ENCODE peak calls at places on chromosomes 4 and X, in nine cellular contexts. E is fibroblast of mammary gland; F is A549; C is MCF 10A; T is foreskin fibroblast; R is stomach; P is CD4-positive, alpha-beta T cell; O is cardiac muscle cell; Y is tibial nerve. W is an unnamed sample.

GRCh38 chr4:37685726-37686372 is 327 bp downstream of the RELL1 start:
- DNase-seq in T (peak), F (peak), Y (peak), P (peak), R (peak), O (peak), C (peak), E (no peak), W (no peak)

GRCh38 chr4:73674451-73674919 is 54.2 kb upstream of the RASSF6 start:
- DNase-seq in E (peak), R (no peak), C (peak), O (no peak), P (no peak), T (peak), Y (no peak), F (no peak), W (no peak)

GRCh38 chr4:146975535-146975934 is 29.9 kb upstream of the TTC29 start:
- DNase-seq in Y (no peak), T (no peak), F (no peak), P (no peak), O (no peak), E (no peak), R (no peak), C (no peak), W (no peak)

GRCh38 chr4:77922158-77923094 is 59.8 kb downstream of the MRPL1 start:
- DNase-seq in C (peak), P (no peak), T (peak), E (peak), Y (no peak), O (peak), F (no peak), R (no peak), W (no peak)

GRCh38 chr4:114021445-114021844 is 42.0 kb upstream of the ARSJ start:
- DNase-seq in F (no peak), Y (no peak), P (no peak), O (no peak), E (no peak), T (no peak), C (no peak), R (no peak), W (no peak)

GRCh38 chr4:3361896-3362295 is 69.1 kb downstream of the RGS12 start:
- DNase-seq in F (no peak), R (peak), E (no peak), Y (no peak), C (no peak), T (no peak), P (no peak), O (no peak), W (no peak)

GRCh38 chr4:136495076-136495475 is 1037.2 kb downstream of the PCDH18 start:
- DNase-seq in O (no peak), E (no peak), C (no peak), R (no peak), F (no peak), T (no peak), P (no peak), Y (no peak), W (no peak)

GRCh38 chr4:173745765-173746164 is 215.7 kb upstream of the HAND2 start:
- DNase-seq in F (no peak), P (no peak), R (no peak), O (no peak), T (no peak), Y (no peak), C (no peak), E (no peak), W (no peak)

GRCh38 chrX:123738378-123738955 is 5.6 kb upstream of the THOC2 start:
- DNase-seq in P (no peak), O (no peak), R (no peak), F (no peak), T (no peak), Y (no peak), C (no peak), E (no peak), W (no peak)

GRCh38 chrX:19697416-19697815 is 182.1 kb upstream of the MAP3K15 start:
- DNase-seq in R (no peak), E (peak), C (peak), T (no peak), O (no peak), P (no peak), F (peak), Y (no peak), W (no peak)

GRCh38 chr4:46404961-46405360 is 15.0 kb upstream of the GABRA2 start:
- DNase-seq in O (peak), R (no peak), T (no peak), Y (no peak), E (no peak), F (no peak), C (peak), P (no peak), W (no peak)

GRCh38 chr4:145437466-145437865 is 44.2 kb upstream of the SMAD1 start:
- DNase-seq in Y (no peak), R (no peak), P (no peak), F (no peak), T (no peak), O (no peak), E (no peak), C (no peak), W (no peak)

GRCh38 chrX:34119122-34119521 is 13.0 kb downstream of the FAM47A start:
- DNase-seq in T (no peak), F (no peak), Y (no peak), C (no peak), R (no peak), O (no peak), P (no peak), E (no peak), W (no peak)

GRCh38 chrX:141724186-141724585 is 25.6 kb upstream of the SPANXD start:
- DNase-seq in T (no peak), E (no peak), F (no peak), P (no peak), R (no peak), C (no peak), O (no peak), Y (no peak), W (no peak)

GRCh38 chr4:27115221-27115620 is 254.6 kb downstream of the STIM2 start:
- DNase-seq in O (no peak), C (no peak), F (no peak), R (no peak), T (no peak), P (no peak), Y (no peak), E (no peak), W (no peak)

GRCh38 chrX:11480626-11481025 is 185.1 kb downstream of the ARHGAP6 start:
- DNase-seq in R (no peak), C (no peak), E (peak), T (no peak), F (no peak), O (peak), Y (no peak), P (no peak), W (no peak)

GRCh38 chrX:1592128-1592862 is 891 bp downstream of the AKAP17A start:
- DNase-seq in R (peak), C (peak), T (peak), P (no peak), F (no peak), O (peak), E (peak), Y (no peak), W (peak)

GRCh38 chr4:143232277-143232676 is 47.6 kb downstream of the USP38 start:
- DNase-seq in O (no peak), T (no peak), P (no peak), Y (no peak), R (no peak), E (no peak), C (no peak), F (no peak), W (no peak)

GRCh38 chrX:106903291-106903820 is at the start of gene RIPPLY1:
- DNase-seq in R (no peak), T (no peak), P (no peak), C (no peak), F (no peak), Y (no peak), E (no peak), O (no peak), W (no peak)

GRCh38 chr4:48944252-48944651 is 37.7 kb upstream of the OCIAD2 start:
- DNase-seq in O (peak), C (peak), F (peak), R (peak), Y (no peak), P (no peak), E (peak), T (no peak), W (no peak)

GRCh38 chr4:88653371-88653946 is 44.2 kb downstream of the NAP1L5 start:
- DNase-seq in F (no peak), P (no peak), E (no peak), R (no peak), Y (no peak), C (no peak), O (no peak), T (no peak), W (no peak)
- TF ChIP-seq CTCF in F (no peak), P (no peak), E (no peak), R (no peak), Y (no peak), C (no peak), O (no peak), T (no peak), W (no peak)

DNA sequence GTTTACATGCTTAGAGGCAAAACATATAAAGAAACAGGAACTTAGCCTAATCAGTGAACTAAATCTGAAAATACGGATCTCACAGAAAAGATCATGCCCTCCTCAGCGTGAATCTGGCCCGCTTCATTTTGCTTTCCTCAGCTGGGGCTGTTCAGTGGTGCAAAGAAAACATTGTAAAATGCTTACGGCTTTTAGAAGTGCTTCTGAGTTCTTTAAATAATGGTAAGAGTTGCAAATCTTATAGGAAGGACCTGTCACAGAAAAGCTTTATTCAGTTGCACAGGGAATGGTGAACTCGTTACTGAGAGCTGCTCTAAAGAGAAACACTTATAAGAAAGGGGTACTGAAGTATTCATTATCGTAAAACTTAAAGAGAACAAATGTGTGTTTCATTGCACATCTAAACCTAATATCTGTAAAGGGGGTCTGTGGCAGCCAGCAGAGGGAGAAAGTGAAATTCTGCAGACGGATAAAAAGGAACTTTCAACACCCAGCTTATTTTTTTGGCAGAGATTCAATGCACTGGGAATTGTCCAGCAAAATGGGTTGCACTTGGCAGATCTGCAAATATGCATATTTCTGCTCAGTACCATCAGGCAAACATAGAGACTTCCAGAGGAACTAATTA is 139.2 kb upstream of the ANK2 start:
- DNase-seq in T (peak), E (peak), Y (peak), C (peak), P (no peak), O (peak), F (no peak), R (no peak), W (no peak)
- TF ChIP-seq CTCF in T (peak), E (peak), Y (no peak), C (no peak), P (no peak), O (peak), F (no peak), R (no peak), W (peak)

GRCh38 chr4:118954246-118954645 is 65.6 kb downstream of the SYNPO2 start:
- DNase-seq in O (peak), R (no peak), Y (no peak), F (no peak), E (peak), C (peak), T (peak), P (no peak), W (no peak)
- TF ChIP-seq CTCF in O (peak), R (no peak), Y (no peak), F (peak), E (peak), C (no peak), T (peak), P (no peak), W (peak)

GRCh38 chrX:10190367-10190766 is 33.6 kb downstream of the CLCN4 start:
- DNase-seq in R (no peak), O (peak), C (peak), Y (peak), E (peak), P (no peak), F (peak), T (peak), W (no peak)
- TF ChIP-seq CTCF in R (peak), O (peak), C (peak), Y (peak), E (peak), P (no peak), F (peak), T (peak), W (peak)

GRCh38 chrX:115226929-115227328 is 7.0 kb downstream of the LRCH2 start:
- DNase-seq in E (peak), T (peak), C (peak), O (peak), R (no peak), Y (no peak), F (no peak), P (no peak), W (no peak)
- TF ChIP-seq CTCF in E (peak), T (peak), C (peak), O (peak), R (no peak), Y (no peak), F (peak), P (no peak), W (peak)

DNA sequence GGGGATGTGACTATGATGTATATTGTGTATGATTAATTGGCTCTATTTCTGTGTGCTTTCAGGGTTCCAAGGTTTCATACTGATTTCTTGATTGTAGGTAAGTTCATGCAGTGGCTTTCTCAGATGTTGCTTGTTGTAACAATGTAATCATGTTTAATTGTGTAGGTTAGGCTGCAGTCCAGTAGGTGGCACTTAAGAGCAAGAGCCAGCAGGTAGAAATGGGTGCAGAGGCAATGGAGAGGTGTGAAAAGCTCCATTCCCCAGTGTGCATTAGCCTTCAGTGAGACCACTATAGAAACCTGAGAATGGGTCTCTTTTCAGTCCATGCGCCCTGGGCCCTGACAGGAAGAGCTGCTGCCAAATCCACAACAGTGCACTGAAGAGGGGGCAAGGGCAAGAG is 28.2 kb downstream of the DCAF12L2 start:
- DNase-seq in C (peak), P (no peak), E (no peak), Y (no peak), R (no peak), O (no peak), T (no peak), F (no peak), W (no peak)
- TF ChIP-seq CTCF in C (peak), P (no peak), E (peak), Y (no peak), R (no peak), O (no peak), T (no peak), F (no peak), W (peak)

GRCh38 chr4:184401397-184402171 is 72.8 kb downstream of the IRF2 start:
- DNase-seq in Y (no peak), E (no peak), R (no peak), F (no peak), C (no peak), P (no peak), O (no peak), T (no peak), W (no peak)

GRCh38 chr4:184399505-184399893 is 74.9 kb downstream of the IRF2 start:
- DNase-seq in C (no peak), P (no peak), Y (no peak), R (no peak), O (no peak), T (no peak), E (no peak), F (no peak), W (no peak)

GRCh38 chr4:184400891-184401290 is 73.5 kb downstream of the IRF2 start:
- DNase-seq in O (no peak), E (no peak), C (peak), F (no peak), P (no peak), T (no peak), Y (no peak), R (no peak), W (no peak)

GRCh38 chr4:184398741-184399504 is 75.4 kb downstream of the IRF2 start:
- DNase-seq in T (no peak), E (no peak), P (no peak), C (no peak), F (no peak), R (no peak), O (no peak), Y (no peak), W (no peak)

DNA sequence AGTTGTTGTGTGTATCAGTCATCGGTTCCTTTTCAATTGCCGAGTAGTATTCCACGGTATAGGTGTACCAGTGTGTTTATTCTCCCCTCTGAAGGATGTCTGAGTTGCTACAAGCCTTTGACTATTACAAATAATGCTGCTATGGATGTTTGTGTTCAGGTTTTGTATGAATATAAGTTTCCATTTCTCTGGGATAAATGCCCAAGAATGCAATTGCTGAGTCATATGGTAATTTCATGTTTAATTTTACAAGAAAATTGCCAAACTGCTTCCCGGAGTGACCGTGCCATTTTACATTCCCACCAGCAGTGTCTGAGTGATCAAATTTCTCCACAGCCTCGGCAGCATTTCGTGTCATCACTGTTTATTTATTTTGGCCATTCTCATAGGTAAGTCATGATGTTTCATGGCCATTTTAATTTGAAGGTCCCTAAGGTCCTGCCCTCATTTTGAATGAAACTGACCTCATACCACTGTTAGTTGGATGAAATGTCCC is 73.9 kb downstream of the IRF2 start:
- DNase-seq in C (peak), T (peak), E (peak), R (no peak), Y (peak), F (no peak), P (no peak), O (peak), W (no peak)
- TF ChIP-seq CTCF in C (no peak), T (peak), E (peak), R (no peak), Y (peak), F (no peak), P (no peak), O (peak), W (peak)

DNA sequence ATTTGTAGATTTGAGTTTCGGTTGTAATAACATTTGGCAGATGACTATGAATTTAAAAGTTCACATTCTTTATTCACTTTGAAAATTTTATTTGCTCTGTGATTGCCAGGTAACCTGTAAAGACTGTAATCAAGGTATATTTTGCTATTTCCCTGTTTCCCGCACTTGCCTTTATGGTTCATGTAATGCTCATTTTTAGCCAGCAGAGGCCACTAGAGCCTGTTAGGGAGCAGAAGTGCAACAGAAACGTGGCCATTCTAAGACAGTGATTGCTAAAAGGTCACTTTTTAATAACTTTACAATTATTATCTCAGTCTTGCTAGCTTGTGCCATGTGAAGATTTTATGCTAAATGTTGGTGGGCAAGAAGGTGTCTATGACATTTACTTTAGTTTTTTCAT is 12.4 kb downstream of the YIPF6 start:
- DNase-seq in E (peak), C (peak), Y (peak), F (peak), P (no peak), T (no peak), O (peak), R (no peak), W (no peak)
- TF ChIP-seq CTCF in E (peak), C (peak), Y (peak), F (peak), P (peak), T (peak), O (peak), R (peak), W (peak)

W was measured in chondrocyte.